ENCODE peak calls at places on chromosomes 13 and 19, in ten cellular contexts. C is activated CD4-positive, alpha-beta T cell treated with anti-CD3 and anti-CD28 coated beads for 4 hours; U is RWPE1; S is putamen; O is amygdala; F is GM13976; Z is NCI-H510A; B is M059J; T is choroid plexus epithelial cell; A is left ventricle myocardium superior. J is an unnamed sample.

GRCh38 chr13:30108913-30109237 is 198.5 kb downstream of the KATNAL1 start:
- DNase-seq in B (no peak), T (no peak), U (peak; percentile 80), F (no peak), O (no peak), C (no peak), A (no peak), S (no peak), Z (peak; percentile 39), J (no peak)

GRCh38 chr19:7480222-7480974 is 8.4 kb downstream of the PEX11G start:
- DNase-seq in Z (no peak), S (no peak), T (peak; percentile 27), C (no peak), U (no peak), F (no peak), O (no peak), A (no peak), B (no peak), J (no peak)

GRCh38 chr13:67117010-67117550 is 113.1 kb downstream of the PCDH9 start:
- DNase-seq in B (no peak), U (no peak), Z (no peak), S (peak; percentile 70), T (no peak), A (no peak), C (no peak), F (no peak), O (no peak), J (no peak)

GRCh38 chr19:50780753-50781480 is 9.3 kb upstream of the ACP4 start:
- DNase-seq in B (no peak), Z (no peak), F (no peak), A (no peak), T (no peak), S (no peak), O (no peak), U (no peak), C (no peak), J (no peak)

GRCh38 chr13:106329941-106330340 is 205.5 kb downstream of the EFNB2 start:
- DNase-seq in T (no peak), C (no peak), F (no peak), B (no peak), A (no peak), O (no peak), Z (no peak), S (no peak), U (no peak), J (no peak)

GRCh38 chr19:48806818-48807589 is 3.8 kb downstream of the BCAT2 start:
- DNase-seq in C (no peak), B (no peak), T (peak; percentile 70), F (no peak), O (no peak), U (no peak), Z (peak; percentile 23), A (no peak), S (peak; percentile 79), J (no peak)

GRCh38 chr19:54492568-54492967 is 10.1 kb upstream of the LAIR2 start:
- DNase-seq in O (no peak), B (no peak), A (no peak), S (no peak), F (no peak), T (no peak), Z (no peak), U (no peak), C (no peak), J (no peak)

GRCh38 chr13:21011378-21011777 is 50.0 kb downstream of the LATS2 start:
- DNase-seq in A (no peak), Z (no peak), U (no peak), B (no peak), T (peak; percentile 54), S (no peak), O (no peak), C (no peak), F (no peak), J (no peak)

GRCh38 chr13:24228852-24229458 is 68.4 kb downstream of the SPATA13 start:
- DNase-seq in B (peak; percentile 55), C (peak; percentile 41), O (no peak), T (peak; percentile 90), S (no peak), A (no peak), U (peak; percentile 48), F (peak; percentile 60), Z (peak; percentile 14), J (no peak)

GRCh38 chr13:89550842-89551422 is 1796.6 kb upstream of the MIR17HG start:
- DNase-seq in Z (no peak), B (peak; percentile 12), S (no peak), A (no peak), C (no peak), F (no peak), O (no peak), T (peak; percentile 28), U (peak; percentile 17), J (no peak)

GRCh38 chr19:10961763-10962536 is 1.1 kb downstream of the SMARCA4 start:
- DNase-seq in B (peak; percentile 12), Z (no peak), A (no peak), F (no peak), T (no peak), U (no peak), O (no peak), C (no peak), S (no peak), J (no peak)

GRCh38 chr13:18996221-18996620 is 185.4 kb downstream of the TUBA3C start:
- DNase-seq in Z (no peak), B (no peak), T (no peak), C (no peak), A (no peak), S (no peak), F (no peak), U (no peak), O (no peak), J (no peak)